ENCODE peak calls at places on chromosomes 11 and 22, in four cellular contexts. K is endothelial cell of umbilical vein, I is GM12878, H is stomach. R is an unnamed sample. For H3K4me1, the result is how much of the 10 kb centered on the place peaks cover.

GRCh38 chr11:103881518-103882070 is 154.8 kb upstream of the DDI1 start:
- DNase-seq in K (no peak), I (no peak), H (no peak), R (no peak)

GRCh38 chr11:112525270-112525669 is 264.6 kb upstream of the PLET1 start:
- DNase-seq in K (no peak), I (no peak), H (no peak), R (peak)

GRCh38 chr11:70331901-70332300 is 61.4 kb downstream of the PPFIA1 start:
- DNase-seq in K (no peak), I (no peak), H (no peak), R (no peak)

GRCh38 chr11:61586792-61587430 is 6.0 kb upstream of the SYT7 start:
- DNase-seq in K (no peak), I (no peak), H (no peak), R (no peak)

GRCh38 chr11:8318536-8318935 is 54.9 kb upstream of the LMO1 start:
- DNase-seq in K (no peak), I (no peak), H (no peak), R (no peak)

GRCh38 chr11:128389461-128389976 is 197.8 kb downstream of the ETS1 start:
- DNase-seq in K (no peak), I (no peak), H (no peak), R (no peak)

GRCh38 chr11:57230797-57231538 is 6.1 kb downstream of the APLNR start:
- DNase-seq in K (no peak), I (no peak), H (no peak), R (peak)

GRCh38 chr11:133713844-133714243 is 131.5 kb downstream of the SPATA19 start:
- DNase-seq in K (no peak), I (no peak), H (no peak), R (no peak)

GRCh38 chr11:67434395-67434881 is 3.0 kb downstream of the PTPRCAP start:
- DNase-seq in K (no peak), I (no peak), H (no peak), R (peak)

GRCh38 chr11:67435031-67435726 is 2.3 kb downstream of the PTPRCAP start:
- DNase-seq in K (no peak), I (no peak), H (no peak), R (no peak)

GRCh38 chr11:67432655-67433349 is 4.5 kb downstream of the RPS6KB2 start:
- DNase-seq in K (no peak), I (no peak), H (no peak), R (no peak)

GRCh38 chr11:67435727-67436458 is 1.6 kb downstream of the PTPRCAP start:
- DNase-seq in K (no peak), I (no peak), H (no peak), R (no peak)

DNA sequence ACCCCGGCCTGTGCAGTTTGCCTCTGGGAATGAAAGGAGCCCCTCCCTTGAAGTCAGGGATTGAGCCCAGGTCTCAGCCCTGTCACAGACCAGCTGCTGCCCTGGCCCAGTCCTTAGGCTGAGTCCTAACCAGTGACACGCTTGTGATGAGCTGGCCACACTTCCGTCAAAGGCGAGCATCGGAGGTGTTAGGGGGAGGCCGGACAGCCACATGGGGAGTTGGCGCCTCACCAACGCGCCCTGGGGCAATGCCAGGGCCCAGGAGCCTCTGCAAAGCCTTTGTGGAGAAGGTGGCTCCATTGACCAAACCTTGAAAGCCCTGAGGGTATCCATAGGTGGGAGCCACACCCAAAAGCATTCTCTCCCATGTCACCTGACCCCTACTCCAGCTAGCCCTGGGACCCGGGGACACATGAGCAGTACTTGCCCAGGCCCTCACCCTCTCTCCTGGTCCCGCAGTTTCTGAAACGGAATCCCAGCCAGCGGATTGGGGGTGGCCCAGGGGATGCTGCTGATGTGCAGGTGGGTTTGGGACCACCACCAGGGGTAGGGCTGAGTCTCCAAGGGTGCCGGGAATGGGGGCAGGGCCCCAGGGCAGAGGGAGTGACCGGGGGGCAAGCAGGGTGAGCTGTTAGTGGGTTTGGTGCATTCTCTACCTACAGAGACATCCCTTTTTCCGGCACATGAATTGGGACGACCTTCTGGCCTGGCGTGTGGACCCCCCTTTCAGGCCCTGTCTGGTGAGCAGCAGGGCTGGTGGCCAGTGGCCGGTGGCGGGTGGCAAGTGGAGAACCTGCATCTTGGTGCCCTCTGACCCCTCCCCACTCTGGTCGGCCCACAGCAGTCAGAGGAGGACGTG is 3.7 kb downstream of the PTPRCAP start:
- DNase-seq in K (no peak), I (no peak), H (no peak), R (peak)
- H3K4me1 ChIP-seq in K (under half), I (under half), H (under half), R (under half)

GRCh38 chr11:119316017-119316728 is 757 bp downstream of the MCAM start:
- DNase-seq in K (peak), I (no peak), H (no peak), R (no peak)
- TF ChIP-seq POLR2AphosphoS5 in K (no peak), I (no peak), H (no peak), R (no peak)

DNA sequence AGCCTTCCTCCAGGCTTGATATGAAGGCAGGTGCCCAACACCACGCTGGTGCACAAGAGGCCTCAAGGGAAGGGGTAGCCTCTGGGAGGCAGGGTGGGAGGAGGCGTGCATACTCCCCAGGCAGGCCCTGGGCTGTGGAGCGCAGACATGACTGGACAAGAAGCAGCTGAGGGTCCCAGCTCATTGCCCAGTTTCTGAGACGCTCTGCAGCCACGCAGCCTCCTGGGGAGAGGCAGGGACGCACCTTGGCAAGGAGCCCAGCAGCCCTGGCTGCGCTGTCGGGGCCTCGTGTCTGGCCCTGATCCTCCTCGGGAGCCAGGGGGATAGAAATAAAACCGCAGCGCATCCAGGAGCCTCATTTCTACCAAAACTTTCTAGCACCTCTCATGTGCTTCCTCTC is 2.1 kb upstream of the NFAM1 start:
- DNase-seq in K (no peak), I (no peak), H (no peak), R (no peak)
- H3K4me1 ChIP-seq in K (under half), I (under half), H (under half), R (under half)

GRCh38 chr22:39524089-39524752 is 3.9 kb downstream of the ATF4 start:
- DNase-seq in K (no peak), I (no peak), H (no peak), R (no peak)
- TF ChIP-seq POLR2AphosphoS5 in K (no peak), I (peak), H (no peak), R (no peak)

GRCh38 chr11:72826191-72826941 is 12.2 kb downstream of the ATG16L2 start:
- DNase-seq in K (no peak), I (no peak), H (no peak), R (peak)
- H3K4me1 ChIP-seq in K (under half), I (under half), H (under half), R (under half)